ENCODE peak calls at places on chromosomes 6 and 20, in ten cellular contexts. One of them, this sample, is unnamed.

GRCh38 chr20:37839432-37839827 is 63.5 kb upstream of the VSTM2L start:
- DNase-seq in CD4-positive, alpha-beta T cell: no peak
- DNase-seq in CD14-positive monocyte: no peak
- DNase-seq in fibroblast of mammary gland: no peak
- DNase-seq in epithelial cell of esophagus: no peak
- DNase-seq in endothelial cell: no peak
- DNase-seq in kidney epithelial cell: no peak
- DNase-seq in AG04450: no peak
- DNase-seq in CD8-positive, alpha-beta T cell: no peak
- DNase-seq in mucosa of descending colon: no peak
- DNase-seq in this sample: no peak

GRCh38 chr20:34316191-34316814 is 13.1 kb upstream of the AHCY start:
- DNase-seq in CD4-positive, alpha-beta T cell: no peak
- DNase-seq in CD14-positive monocyte: no peak
- DNase-seq in fibroblast of mammary gland: peak; percentile 67
- DNase-seq in epithelial cell of esophagus: peak; percentile 83
- DNase-seq in endothelial cell: no peak
- DNase-seq in kidney epithelial cell: no peak
- DNase-seq in AG04450: no peak
- DNase-seq in CD8-positive, alpha-beta T cell: no peak
- DNase-seq in mucosa of descending colon: no peak
- DNase-seq in this sample: no peak

GRCh38 chr20:60009826-60010616 is 51.8 kb downstream of the CDH26 start:
- DNase-seq in CD4-positive, alpha-beta T cell: no peak
- DNase-seq in CD14-positive monocyte: no peak
- DNase-seq in fibroblast of mammary gland: peak; percentile 3
- DNase-seq in epithelial cell of esophagus: no peak
- DNase-seq in endothelial cell: no peak
- DNase-seq in kidney epithelial cell: no peak
- DNase-seq in AG04450: no peak
- DNase-seq in CD8-positive, alpha-beta T cell: no peak
- DNase-seq in mucosa of descending colon: no peak
- DNase-seq in this sample: no peak

GRCh38 chr6:126040826-126041225 is 54.5 kb downstream of the TRMT11 start:
- DNase-seq in CD4-positive, alpha-beta T cell: no peak
- DNase-seq in CD14-positive monocyte: peak; percentile 52
- DNase-seq in fibroblast of mammary gland: peak; percentile 83
- DNase-seq in epithelial cell of esophagus: peak; percentile 75
- DNase-seq in endothelial cell: no peak
- DNase-seq in kidney epithelial cell: peak; percentile 71
- DNase-seq in AG04450: no peak
- DNase-seq in CD8-positive, alpha-beta T cell: no peak
- DNase-seq in mucosa of descending colon: peak; percentile 47
- DNase-seq in this sample: no peak

GRCh38 chr6:150478651-150479498 is 110.1 kb downstream of the IYD start:
- DNase-seq in CD4-positive, alpha-beta T cell: no peak
- DNase-seq in CD14-positive monocyte: no peak
- DNase-seq in fibroblast of mammary gland: no peak
- DNase-seq in epithelial cell of esophagus: no peak
- DNase-seq in endothelial cell: no peak
- DNase-seq in kidney epithelial cell: no peak
- DNase-seq in AG04450: no peak
- DNase-seq in CD8-positive, alpha-beta T cell: no peak
- DNase-seq in mucosa of descending colon: no peak
- DNase-seq in this sample: no peak

GRCh38 chr6:150800596-150801310 is 64.7 kb upstream of the MTHFD1L start:
- DNase-seq in CD4-positive, alpha-beta T cell: no peak
- DNase-seq in CD14-positive monocyte: no peak
- DNase-seq in fibroblast of mammary gland: no peak
- DNase-seq in epithelial cell of esophagus: no peak
- DNase-seq in endothelial cell: no peak
- DNase-seq in kidney epithelial cell: no peak
- DNase-seq in AG04450: peak; percentile 4
- DNase-seq in CD8-positive, alpha-beta T cell: no peak
- DNase-seq in mucosa of descending colon: no peak
- DNase-seq in this sample: no peak

GRCh38 chr20:10935658-10936057 is 261.9 kb upstream of the JAG1 start:
- DNase-seq in CD4-positive, alpha-beta T cell: no peak
- DNase-seq in CD14-positive monocyte: no peak
- DNase-seq in fibroblast of mammary gland: no peak
- DNase-seq in epithelial cell of esophagus: no peak
- DNase-seq in endothelial cell: no peak
- DNase-seq in kidney epithelial cell: no peak
- DNase-seq in AG04450: no peak
- DNase-seq in CD8-positive, alpha-beta T cell: no peak
- DNase-seq in mucosa of descending colon: no peak
- DNase-seq in this sample: no peak

GRCh38 chr6:781350-781961 is 88.5 kb upstream of the EXOC2 start:
- DNase-seq in CD4-positive, alpha-beta T cell: no peak
- DNase-seq in CD14-positive monocyte: no peak
- DNase-seq in fibroblast of mammary gland: no peak
- DNase-seq in epithelial cell of esophagus: peak; percentile 5
- DNase-seq in endothelial cell: no peak
- DNase-seq in kidney epithelial cell: no peak
- DNase-seq in AG04450: no peak
- DNase-seq in CD8-positive, alpha-beta T cell: no peak
- DNase-seq in mucosa of descending colon: no peak
- DNase-seq in this sample: no peak

GRCh38 chr6:135128268-135128914 is 52.7 kb upstream of the MYB start:
- DNase-seq in CD4-positive, alpha-beta T cell: no peak
- DNase-seq in CD14-positive monocyte: no peak
- DNase-seq in fibroblast of mammary gland: no peak
- DNase-seq in epithelial cell of esophagus: no peak
- DNase-seq in endothelial cell: no peak
- DNase-seq in kidney epithelial cell: no peak
- DNase-seq in AG04450: no peak
- DNase-seq in CD8-positive, alpha-beta T cell: no peak
- DNase-seq in mucosa of descending colon: no peak
- DNase-seq in this sample: no peak

GRCh38 chr20:44388466-44389023 is 33.0 kb downstream of the HNF4A start:
- DNase-seq in CD4-positive, alpha-beta T cell: peak; percentile 44
- DNase-seq in CD14-positive monocyte: no peak
- DNase-seq in fibroblast of mammary gland: peak; percentile 88
- DNase-seq in epithelial cell of esophagus: peak; percentile 81
- DNase-seq in endothelial cell: peak; percentile 80
- DNase-seq in kidney epithelial cell: peak; percentile 18
- DNase-seq in AG04450: peak; percentile 21
- DNase-seq in CD8-positive, alpha-beta T cell: peak; percentile 13
- DNase-seq in mucosa of descending colon: peak; percentile 85
- DNase-seq in this sample: peak; percentile 83

GRCh38 chr6:133837801-133838349 is 51.0 kb upstream of the TCF21 start:
- DNase-seq in CD4-positive, alpha-beta T cell: peak; percentile 31
- DNase-seq in CD14-positive monocyte: no peak
- DNase-seq in fibroblast of mammary gland: peak; percentile 45
- DNase-seq in epithelial cell of esophagus: peak; percentile 77
- DNase-seq in endothelial cell: peak; percentile 83
- DNase-seq in kidney epithelial cell: peak; percentile 5
- DNase-seq in AG04450: no peak
- DNase-seq in CD8-positive, alpha-beta T cell: peak; percentile 9
- DNase-seq in mucosa of descending colon: peak; percentile 82
- DNase-seq in this sample: peak; percentile 68

GRCh38 chr6:7707787-7708186 is 18.1 kb upstream of the BMP6 start:
- DNase-seq in CD4-positive, alpha-beta T cell: no peak
- DNase-seq in CD14-positive monocyte: no peak
- DNase-seq in fibroblast of mammary gland: peak; percentile 55
- DNase-seq in epithelial cell of esophagus: no peak
- DNase-seq in endothelial cell: no peak
- DNase-seq in kidney epithelial cell: no peak
- DNase-seq in AG04450: no peak
- DNase-seq in CD8-positive, alpha-beta T cell: no peak
- DNase-seq in mucosa of descending colon: no peak
- DNase-seq in this sample: no peak

GRCh38 chr6:91299544-91300491 is 712.9 kb upstream of the MAP3K7 start:
- DNase-seq in CD4-positive, alpha-beta T cell: no peak
- DNase-seq in CD14-positive monocyte: no peak
- DNase-seq in fibroblast of mammary gland: peak; percentile 1
- DNase-seq in epithelial cell of esophagus: no peak
- DNase-seq in endothelial cell: no peak
- DNase-seq in kidney epithelial cell: peak; percentile 86
- DNase-seq in AG04450: peak; percentile 21
- DNase-seq in CD8-positive, alpha-beta T cell: no peak
- DNase-seq in mucosa of descending colon: no peak
- DNase-seq in this sample: no peak

GRCh38 chr20:48329676-48330644 is 497.8 kb downstream of the PREX1 start:
- DNase-seq in CD4-positive, alpha-beta T cell: no peak
- DNase-seq in CD14-positive monocyte: no peak
- DNase-seq in fibroblast of mammary gland: peak; percentile 22
- DNase-seq in epithelial cell of esophagus: peak; percentile 19
- DNase-seq in endothelial cell: peak; percentile 64
- DNase-seq in kidney epithelial cell: no peak
- DNase-seq in AG04450: no peak
- DNase-seq in CD8-positive, alpha-beta T cell: no peak
- DNase-seq in mucosa of descending colon: no peak
- DNase-seq in this sample: no peak
- TF ChIP-seq CTCF in CD4-positive, alpha-beta T cell: no peak
- TF ChIP-seq CTCF in CD14-positive monocyte: no peak
- TF ChIP-seq CTCF in fibroblast of mammary gland: peak; percentile 13
- TF ChIP-seq CTCF in epithelial cell of esophagus: no peak
- TF ChIP-seq CTCF in endothelial cell: peak; percentile 48
- TF ChIP-seq CTCF in kidney epithelial cell: peak; percentile 36
- TF ChIP-seq CTCF in AG04450: peak; percentile 44
- TF ChIP-seq CTCF in CD8-positive, alpha-beta T cell: no peak
- TF ChIP-seq CTCF in mucosa of descending colon: no peak
- TF ChIP-seq CTCF in this sample: no peak

DNA sequence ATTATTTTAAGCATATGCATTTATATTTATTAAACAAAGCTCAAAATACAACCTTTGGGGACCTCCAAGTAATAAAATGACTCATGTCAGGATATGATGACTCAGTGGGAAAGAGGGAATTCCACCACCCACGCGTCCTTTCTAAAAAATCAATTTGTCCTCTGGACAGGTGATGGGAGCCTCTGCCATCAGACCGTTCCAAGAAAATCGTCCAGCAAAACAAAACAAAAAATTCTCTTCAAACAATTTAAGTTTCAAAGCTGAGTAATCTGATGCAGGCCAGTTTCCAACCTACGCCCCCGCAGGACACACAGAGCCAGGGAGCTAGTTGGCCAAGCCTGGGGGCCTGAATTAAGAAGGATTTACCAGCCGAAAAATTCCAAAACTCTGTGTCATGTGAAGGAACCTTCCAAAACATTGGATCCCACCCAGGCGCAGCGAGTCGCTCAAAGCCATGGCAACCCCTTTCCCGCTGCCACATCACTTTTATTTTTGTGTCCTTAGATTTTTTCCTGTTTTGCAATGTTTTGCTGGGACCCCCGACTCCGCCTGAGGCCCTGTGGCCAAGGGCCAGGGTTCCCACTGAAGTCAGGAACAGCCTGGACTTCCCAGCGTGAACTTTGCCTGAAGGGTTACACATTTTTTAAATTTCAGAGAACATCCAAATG is 95.3 kb downstream of the NFATC2 start:
- DNase-seq in CD4-positive, alpha-beta T cell: no peak
- DNase-seq in CD14-positive monocyte: no peak
- DNase-seq in fibroblast of mammary gland: peak; percentile 99
- DNase-seq in epithelial cell of esophagus: peak; percentile 83
- DNase-seq in endothelial cell: no peak
- DNase-seq in kidney epithelial cell: peak; percentile 81
- DNase-seq in AG04450: peak; percentile 91
- DNase-seq in CD8-positive, alpha-beta T cell: no peak
- DNase-seq in mucosa of descending colon: peak; percentile 37
- DNase-seq in this sample: no peak
- TF ChIP-seq CTCF in CD4-positive, alpha-beta T cell: no peak
- TF ChIP-seq CTCF in CD14-positive monocyte: no peak
- TF ChIP-seq CTCF in fibroblast of mammary gland: no peak
- TF ChIP-seq CTCF in epithelial cell of esophagus: no peak
- TF ChIP-seq CTCF in endothelial cell: no peak
- TF ChIP-seq CTCF in kidney epithelial cell: no peak
- TF ChIP-seq CTCF in AG04450: peak; percentile 3
- TF ChIP-seq CTCF in CD8-positive, alpha-beta T cell: no peak
- TF ChIP-seq CTCF in mucosa of descending colon: no peak
- TF ChIP-seq CTCF in this sample: no peak

GRCh38 chr6:30206152-30206551 is 7.1 kb downstream of the TRIM26 start:
- DNase-seq in CD4-positive, alpha-beta T cell: no peak
- DNase-seq in CD14-positive monocyte: no peak
- DNase-seq in fibroblast of mammary gland: peak; percentile 69
- DNase-seq in epithelial cell of esophagus: no peak
- DNase-seq in endothelial cell: no peak
- DNase-seq in kidney epithelial cell: no peak
- DNase-seq in AG04450: no peak
- DNase-seq in CD8-positive, alpha-beta T cell: no peak
- DNase-seq in mucosa of descending colon: no peak
- DNase-seq in this sample: no peak
- TF ChIP-seq CTCF in CD4-positive, alpha-beta T cell: no peak
- TF ChIP-seq CTCF in CD14-positive monocyte: no peak
- TF ChIP-seq CTCF in fibroblast of mammary gland: peak; percentile 7
- TF ChIP-seq CTCF in epithelial cell of esophagus: no peak
- TF ChIP-seq CTCF in endothelial cell: no peak
- TF ChIP-seq CTCF in kidney epithelial cell: no peak
- TF ChIP-seq CTCF in AG04450: no peak
- TF ChIP-seq CTCF in CD8-positive, alpha-beta T cell: no peak
- TF ChIP-seq CTCF in mucosa of descending colon: no peak
- TF ChIP-seq CTCF in this sample: no peak

DNA sequence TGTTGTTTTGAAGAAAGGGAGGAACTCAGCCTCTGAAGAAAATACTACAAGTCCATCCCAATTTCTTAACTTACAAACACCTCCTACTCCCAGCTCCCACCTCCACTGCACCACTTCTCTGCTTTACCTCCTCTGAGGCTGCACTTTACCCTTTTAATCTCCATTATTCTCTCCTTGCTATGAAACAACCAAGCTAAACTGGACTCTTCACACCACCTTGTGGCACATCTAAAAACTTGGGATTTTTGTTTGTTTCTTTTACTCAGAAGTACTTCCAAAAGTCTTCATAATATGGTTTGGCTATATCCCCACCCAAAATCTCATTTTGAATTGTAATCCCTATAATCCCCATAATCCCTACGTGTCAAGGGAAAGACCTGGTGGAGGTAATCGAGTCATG is 142.2 kb downstream of the MOXD1 start:
- DNase-seq in CD4-positive, alpha-beta T cell: no peak
- DNase-seq in CD14-positive monocyte: no peak
- DNase-seq in fibroblast of mammary gland: peak; percentile 53
- DNase-seq in epithelial cell of esophagus: peak; percentile 46
- DNase-seq in endothelial cell: no peak
- DNase-seq in kidney epithelial cell: no peak
- DNase-seq in AG04450: no peak
- DNase-seq in CD8-positive, alpha-beta T cell: no peak
- DNase-seq in mucosa of descending colon: no peak
- DNase-seq in this sample: no peak
- TF ChIP-seq CTCF in CD4-positive, alpha-beta T cell: no peak
- TF ChIP-seq CTCF in CD14-positive monocyte: no peak
- TF ChIP-seq CTCF in fibroblast of mammary gland: peak; percentile 47
- TF ChIP-seq CTCF in epithelial cell of esophagus: peak; percentile 57
- TF ChIP-seq CTCF in endothelial cell: peak; percentile 44
- TF ChIP-seq CTCF in kidney epithelial cell: peak; percentile 32
- TF ChIP-seq CTCF in AG04450: peak; percentile 52
- TF ChIP-seq CTCF in CD8-positive, alpha-beta T cell: no peak
- TF ChIP-seq CTCF in mucosa of descending colon: no peak
- TF ChIP-seq CTCF in this sample: no peak

DNA sequence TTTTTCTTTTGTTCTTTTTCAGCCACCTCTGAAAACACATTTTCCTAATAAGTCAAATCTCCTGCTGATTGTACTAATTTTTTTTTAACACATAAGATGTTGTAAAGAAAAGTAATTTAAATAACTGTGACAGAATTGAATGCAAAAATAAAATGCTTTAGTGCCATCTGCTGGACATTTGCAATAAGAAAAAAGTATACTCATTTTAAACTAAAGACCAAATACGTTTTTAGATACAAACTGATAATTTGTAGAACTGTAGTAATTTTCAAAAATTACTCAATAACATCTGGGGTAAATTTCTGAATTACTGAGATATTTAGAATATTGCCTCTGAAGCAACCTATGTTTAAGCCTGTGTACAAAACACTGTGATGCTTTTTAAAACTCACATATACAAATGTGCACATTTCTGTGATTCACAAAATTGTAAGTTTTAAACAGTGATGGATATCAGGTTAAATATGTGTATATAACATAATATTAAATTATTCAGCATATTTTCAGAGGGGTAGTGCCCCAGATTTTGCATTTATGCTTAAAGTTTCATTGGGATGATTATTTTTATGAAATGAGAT is 198.7 kb downstream of the RIMS1 start:
- DNase-seq in CD4-positive, alpha-beta T cell: no peak
- DNase-seq in CD14-positive monocyte: no peak
- DNase-seq in fibroblast of mammary gland: peak; percentile 28
- DNase-seq in epithelial cell of esophagus: peak; percentile 27
- DNase-seq in endothelial cell: no peak
- DNase-seq in kidney epithelial cell: no peak
- DNase-seq in AG04450: no peak
- DNase-seq in CD8-positive, alpha-beta T cell: no peak
- DNase-seq in mucosa of descending colon: no peak
- DNase-seq in this sample: no peak
- TF ChIP-seq CTCF in CD4-positive, alpha-beta T cell: no peak
- TF ChIP-seq CTCF in CD14-positive monocyte: peak; percentile 58
- TF ChIP-seq CTCF in fibroblast of mammary gland: peak; percentile 37
- TF ChIP-seq CTCF in epithelial cell of esophagus: no peak
- TF ChIP-seq CTCF in endothelial cell: peak; percentile 81
- TF ChIP-seq CTCF in kidney epithelial cell: no peak
- TF ChIP-seq CTCF in AG04450: peak; percentile 48
- TF ChIP-seq CTCF in CD8-positive, alpha-beta T cell: no peak
- TF ChIP-seq CTCF in mucosa of descending colon: no peak
- TF ChIP-seq CTCF in this sample: peak; percentile 53

This sample was measured in right lobe of liver.